ENCODE peak calls at places on chromosomes 13 and 19, in five cellular contexts. H is DMS79, W is choroid plexus epithelial cell, D is Caki2, Z is amniotic stem cell. X is an unnamed sample.

GRCh38 chr19:1410136-1410786 is 2.9 kb downstream of the DAZAP1 start:
- DNase-seq in H (no peak), W (peak; percentile 73), D (peak; percentile 32), Z (no peak), X (no peak)

GRCh38 chr19:12749938-12750521 is 1.6 kb upstream of the BEST2 start:
- DNase-seq in H (no peak), W (peak; percentile 76), D (no peak), Z (no peak), X (no peak)

GRCh38 chr19:47713046-47714021 is at the start of gene EHD2:
- DNase-seq in H (no peak), W (peak; percentile 81), D (peak; percentile 66), Z (peak; percentile 42), X (no peak)

GRCh38 chr19:1290699-1291651 is 5.3 kb downstream of the EFNA2 start:
- DNase-seq in H (no peak), W (no peak), D (no peak), Z (no peak), X (no peak)

GRCh38 chr19:45667620-45668341 is at the start of gene GIPR:
- DNase-seq in H (no peak), W (no peak), D (peak; percentile 92), Z (no peak), X (no peak)

GRCh38 chr13:64810701-64811258 is 2419.4 kb downstream of the PCDH9 start:
- DNase-seq in H (no peak), W (peak; percentile 18), D (no peak), Z (no peak), X (peak; percentile 26)

GRCh38 chr13:80255946-80256345 is 85.0 kb downstream of the SPRY2 start:
- DNase-seq in H (no peak), W (no peak), D (no peak), Z (no peak), X (no peak)

GRCh38 chr13:19601749-19602725 is 31.4 kb upstream of the MPHOSPH8 start:
- DNase-seq in H (no peak), W (peak; percentile 41), D (peak; percentile 61), Z (no peak), X (no peak)

GRCh38 chr13:47418206-47418920 is 521.5 kb upstream of the HTR2A start:
- DNase-seq in H (no peak), W (no peak), D (no peak), Z (no peak), X (no peak)

GRCh38 chr19:46748325-46749109 is 2.3 kb upstream of the STRN4 start:
- DNase-seq in H (no peak), W (peak; percentile 79), D (no peak), Z (peak; percentile 28), X (no peak)

X was measured in pulmonary artery endothelial cell.